ENCODE peak calls at places on chromosomes 6 and 20, in ten cellular contexts. Q, P, X, K, L, N, O, E, T and Y are unnamed samples.

GRCh38 chr6:118896339-118897136 is 2.6 kb downstream of the ASF1A start:
- DNase-seq in Q (no peak), P (no peak), X (peak), K (peak), L (no peak), N (peak), O (no peak), E (peak), T (no peak), Y (peak)

GRCh38 chr20:42604998-42605970 is 584.4 kb downstream of the PTPRT start:
- DNase-seq in Q (no peak), P (no peak), X (no peak), K (no peak), L (no peak), N (no peak), O (no peak), E (no peak), T (peak), Y (no peak)

GRCh38 chr6:132664309-132665034 is 5.5 kb upstream of the TAAR1 start:
- DNase-seq in Q (no peak), P (no peak), X (no peak), K (no peak), L (no peak), N (no peak), O (no peak), E (no peak), T (no peak), Y (no peak)

GRCh38 chr20:53865905-53866786 is 204.2 kb downstream of the BCAS1 start:
- DNase-seq in Q (peak), P (peak), X (peak), K (no peak), L (no peak), N (peak), O (no peak), E (peak), T (peak), Y (no peak)

GRCh38 chr6:163170294-163170883 is 244.1 kb upstream of the QKI start:
- DNase-seq in Q (no peak), P (no peak), X (peak), K (peak), L (no peak), N (peak), O (no peak), E (no peak), T (peak), Y (no peak)

GRCh38 chr6:129748212-129748900 is 38.4 kb upstream of the ARHGAP18 start:
- DNase-seq in Q (no peak), P (no peak), X (peak), K (no peak), L (peak), N (peak), O (no peak), E (peak), T (peak), Y (peak)

GRCh38 chr20:46084805-46085792 is 4.7 kb downstream of the NCOA5 start:
- DNase-seq in Q (no peak), P (no peak), X (no peak), K (no peak), L (no peak), N (peak), O (no peak), E (peak), T (peak), Y (no peak)

GRCh38 chr6:47766445-47766844 is 15.4 kb upstream of the OPN5 start:
- DNase-seq in Q (no peak), P (no peak), X (no peak), K (no peak), L (no peak), N (no peak), O (no peak), E (no peak), T (no peak), Y (no peak)

GRCh38 chr6:56417823-56418222 is 170.4 kb upstream of the COL21A1 start:
- DNase-seq in Q (no peak), P (no peak), X (no peak), K (no peak), L (no peak), N (no peak), O (no peak), E (no peak), T (no peak), Y (no peak)

GRCh38 chr6:22921831-22922230 is 352.5 kb downstream of the HDGFL1 start:
- DNase-seq in Q (no peak), P (no peak), X (no peak), K (no peak), L (no peak), N (no peak), O (no peak), E (no peak), T (no peak), Y (no peak)

GRCh38 chr20:52809003-52809402 is 163.2 kb upstream of the TSHZ2 start:
- DNase-seq in Q (peak), P (no peak), X (no peak), K (no peak), L (no peak), N (no peak), O (no peak), E (no peak), T (no peak), Y (no peak)

GRCh38 chr20:52812231-52812847 is 159.8 kb upstream of the TSHZ2 start:
- DNase-seq in Q (no peak), P (no peak), X (peak), K (no peak), L (no peak), N (no peak), O (no peak), E (no peak), T (no peak), Y (no peak)

DNA sequence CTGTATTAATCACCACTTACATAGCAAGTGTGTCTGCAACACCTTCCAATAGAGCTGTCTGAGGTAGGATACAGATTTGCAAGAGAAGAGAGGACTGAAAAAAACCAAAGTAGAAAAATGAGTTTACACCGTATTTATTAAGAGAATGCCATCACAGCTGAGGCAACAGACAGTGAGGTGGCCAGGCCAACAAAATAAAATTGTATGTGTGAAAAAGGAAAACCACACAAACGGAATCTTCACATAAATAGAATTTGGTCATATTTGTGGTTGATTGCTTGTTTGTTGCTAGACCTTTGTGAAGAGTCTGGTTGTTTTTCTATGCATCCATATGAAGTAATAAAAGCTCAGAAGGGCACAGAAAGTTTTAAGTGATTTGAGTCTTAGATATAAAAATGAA is 157.8 kb upstream of the TSHZ2 start:
- DNase-seq in Q (no peak), P (no peak), X (no peak), K (no peak), L (no peak), N (no peak), O (no peak), E (no peak), T (no peak), Y (no peak)
- TF ChIP-seq CTCF in Q (no peak), P (no peak), X (no peak), K (no peak), L (no peak), N (no peak), O (no peak), E (no peak), T (no peak), Y (no peak)

GRCh38 chr20:34300809-34301586 is 2.2 kb downstream of the AHCY start:
- DNase-seq in Q (no peak), P (no peak), X (peak), K (no peak), L (no peak), N (no peak), O (no peak), E (no peak), T (peak), Y (no peak)

GRCh38 chr20:34299925-34300806 is 3.0 kb downstream of the AHCY start:
- DNase-seq in Q (no peak), P (no peak), X (no peak), K (no peak), L (no peak), N (peak), O (no peak), E (peak), T (no peak), Y (no peak)

GRCh38 chr20:34301587-34302311 is 1.4 kb downstream of the AHCY start:
- DNase-seq in Q (no peak), P (no peak), X (no peak), K (no peak), L (no peak), N (no peak), O (no peak), E (no peak), T (no peak), Y (no peak)

GRCh38 chr20:34302723-34303528 is at the start of gene AHCY:
- DNase-seq in Q (peak), P (peak), X (peak), K (peak), L (peak), N (peak), O (peak), E (peak), T (peak), Y (peak)

DNA sequence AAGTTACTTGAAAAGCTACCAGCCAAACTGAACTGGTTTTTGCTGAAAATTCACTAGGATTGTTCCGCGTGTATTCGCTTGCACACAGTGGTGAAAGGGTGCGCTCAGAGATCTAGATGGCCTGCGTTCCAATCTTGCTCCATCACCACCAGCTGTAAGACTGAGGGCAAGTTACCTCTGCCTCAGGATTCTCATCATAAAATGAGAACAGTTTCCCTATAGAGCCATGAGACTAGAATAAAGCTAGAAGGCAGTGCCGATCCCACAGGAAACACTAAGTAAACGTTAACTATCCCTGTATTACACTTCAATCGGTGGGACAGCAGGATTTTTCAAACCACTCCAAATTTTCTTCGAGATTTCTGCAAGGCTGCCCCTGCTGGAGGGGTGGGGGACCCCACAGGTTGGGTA is 838 bp downstream of the AHCY start:
- DNase-seq in Q (no peak), P (no peak), X (no peak), K (no peak), L (no peak), N (peak), O (no peak), E (peak), T (peak), Y (no peak)
- TF ChIP-seq CTCF in Q (no peak), P (peak), X (peak), K (no peak), L (no peak), N (no peak), O (peak), E (no peak), T (peak), Y (no peak)

GRCh38 chr6:128554302-128554701 is 33.9 kb upstream of the PTPRK start:
- DNase-seq in Q (no peak), P (no peak), X (no peak), K (no peak), L (no peak), N (peak), O (no peak), E (no peak), T (no peak), Y (no peak)
- TF ChIP-seq CTCF in Q (no peak), P (no peak), X (peak), K (no peak), L (no peak), N (peak), O (no peak), E (peak), T (no peak), Y (no peak)

GRCh38 chr6:168054663-168055560 is 24.1 kb downstream of the FRMD1 start:
- DNase-seq in Q (no peak), P (no peak), X (no peak), K (no peak), L (no peak), N (no peak), O (no peak), E (no peak), T (no peak), Y (no peak)
- TF ChIP-seq CTCF in Q (no peak), P (no peak), X (no peak), K (no peak), L (no peak), N (no peak), O (no peak), E (no peak), T (no peak), Y (no peak)

DNA sequence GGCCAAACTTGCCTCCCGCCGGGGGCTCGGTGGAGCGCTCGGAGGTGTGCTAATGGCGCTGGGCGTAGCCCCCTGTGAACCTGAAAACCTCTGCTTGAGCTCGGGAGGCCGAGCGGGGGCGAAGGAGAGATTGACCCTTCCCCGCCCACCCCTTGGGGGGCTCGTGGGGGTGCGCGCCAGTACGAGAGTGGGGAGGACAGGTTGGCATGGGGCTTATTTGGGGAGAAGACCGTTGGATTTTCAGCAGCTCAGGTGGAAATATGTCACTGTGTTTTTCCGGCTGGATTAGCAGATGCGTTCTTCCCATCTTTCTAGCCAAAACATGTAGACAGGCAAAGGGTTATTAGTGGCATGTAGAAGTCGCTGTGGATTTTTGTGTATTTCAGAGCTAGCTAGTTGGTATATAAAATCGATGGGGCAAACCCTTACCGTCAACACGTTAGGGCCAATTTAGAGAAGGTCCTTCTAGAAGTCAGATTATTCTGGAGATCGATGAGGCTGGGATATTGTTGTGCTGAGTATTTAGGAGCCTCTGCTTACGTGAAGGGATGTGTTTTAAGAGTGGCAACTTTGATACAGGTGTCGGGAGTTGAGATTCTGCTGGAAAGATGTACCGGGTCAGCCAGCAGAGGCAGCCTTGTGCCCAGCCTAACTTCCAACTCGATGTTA is 525 bp downstream of the NCOA7 start:
- DNase-seq in Q (no peak), P (no peak), X (peak), K (peak), L (peak), N (peak), O (no peak), E (peak), T (peak), Y (peak)
- TF ChIP-seq CTCF in Q (peak), P (no peak), X (peak), K (peak), L (peak), N (peak), O (peak), E (peak), T (no peak), Y (peak)

GRCh38 chr6:32152414-32153251 is 894 bp upstream of the PRRT1 start:
- DNase-seq in Q (no peak), P (no peak), X (no peak), K (no peak), L (no peak), N (no peak), O (no peak), E (peak), T (no peak), Y (no peak)

GRCh38 chr6:32151885-32152311 is at the start of gene PRRT1:
- DNase-seq in Q (no peak), P (no peak), X (no peak), K (no peak), L (no peak), N (no peak), O (no peak), E (no peak), T (no peak), Y (no peak)

GRCh38 chr6:32153835-32154513 is at the start of gene PPT2:
- DNase-seq in Q (peak), P (peak), X (peak), K (peak), L (peak), N (peak), O (peak), E (peak), T (peak), Y (peak)

GRCh38 chr6:32154514-32155161 is 697 bp downstream of the PPT2 start:
- DNase-seq in Q (peak), P (no peak), X (peak), K (peak), L (peak), N (peak), O (peak), E (peak), T (peak), Y (peak)

GRCh38 chr6:32153252-32153834 is 598 bp upstream of the PPT2 start:
- DNase-seq in Q (peak), P (no peak), X (no peak), K (no peak), L (no peak), N (peak), O (peak), E (peak), T (no peak), Y (no peak)
- TF ChIP-seq CTCF in Q (no peak), P (no peak), X (no peak), K (no peak), L (no peak), N (no peak), O (no peak), E (peak), T (no peak), Y (no peak)

DNA sequence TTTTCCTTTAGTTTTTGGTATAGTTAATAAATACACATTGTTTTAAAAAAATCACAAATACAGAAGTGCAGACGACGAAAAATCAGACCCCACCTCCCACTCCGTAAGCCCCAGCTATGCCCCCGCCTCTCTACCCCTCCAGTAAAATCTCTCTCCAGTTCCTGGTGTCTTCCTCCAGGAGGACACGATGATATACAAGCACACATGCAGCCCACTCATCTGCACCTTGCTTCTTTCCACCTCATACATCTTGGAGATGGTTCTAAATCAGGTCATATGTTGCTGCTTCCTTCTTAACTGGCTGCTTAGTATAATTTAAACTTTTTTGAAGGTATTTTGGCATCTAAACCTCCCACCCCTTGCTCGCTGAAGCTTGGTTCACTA is 2.7 kb downstream of the BMP7 start:
- DNase-seq in Q (no peak), P (no peak), X (no peak), K (no peak), L (no peak), N (no peak), O (no peak), E (no peak), T (no peak), Y (no peak)
- TF ChIP-seq CTCF in Q (no peak), P (no peak), X (no peak), K (no peak), L (no peak), N (no peak), O (no peak), E (no peak), T (no peak), Y (no peak)